ENCODE peak calls at places on chromosomes 5 and 9, in five cellular contexts. One of them, this sample, is unnamed.

GRCh38 chr5:5523066-5523505 is 100.6 kb downstream of the ICE1 start:
- DNase-seq in HepG2: peak; percentile 24
- DNase-seq in gastrocnemius medialis: no peak
- DNase-seq in transverse colon: no peak
- DNase-seq in HCT116: peak; percentile 6
- DNase-seq in this sample: no peak

GRCh38 chr5:131109540-131110255 is 55.4 kb downstream of the HINT1 start:
- DNase-seq in HepG2: peak; percentile 17
- DNase-seq in gastrocnemius medialis: no peak
- DNase-seq in transverse colon: no peak
- DNase-seq in HCT116: peak; percentile 35
- DNase-seq in this sample: no peak

GRCh38 chr5:154402611-154403010 is 43.2 kb upstream of the SAP30L start:
- DNase-seq in HepG2: no peak
- DNase-seq in gastrocnemius medialis: no peak
- DNase-seq in transverse colon: no peak
- DNase-seq in HCT116: no peak
- DNase-seq in this sample: no peak

GRCh38 chr9:26579047-26579446 is 313.6 kb downstream of the CAAP1 start:
- DNase-seq in HepG2: no peak
- DNase-seq in gastrocnemius medialis: no peak
- DNase-seq in transverse colon: no peak
- DNase-seq in HCT116: no peak
- DNase-seq in this sample: no peak

GRCh38 chr9:82467478-82467877 is 478.9 kb downstream of the SPATA31D1 start:
- DNase-seq in HepG2: no peak
- DNase-seq in gastrocnemius medialis: no peak
- DNase-seq in transverse colon: no peak
- DNase-seq in HCT116: no peak
- DNase-seq in this sample: no peak

GRCh38 chr9:129989362-129989708 is 53.7 kb downstream of the FNBP1 start:
- DNase-seq in HepG2: no peak
- DNase-seq in gastrocnemius medialis: no peak
- DNase-seq in transverse colon: no peak
- DNase-seq in HCT116: no peak
- DNase-seq in this sample: no peak

GRCh38 chr9:71758277-71758676 is 10.0 kb downstream of the CEMIP2 start:
- DNase-seq in HepG2: no peak
- DNase-seq in gastrocnemius medialis: no peak
- DNase-seq in transverse colon: no peak
- DNase-seq in HCT116: no peak
- DNase-seq in this sample: no peak

GRCh38 chr9:101121836-101122399 is 93.4 kb downstream of the PLPPR1 start:
- DNase-seq in HepG2: no peak
- DNase-seq in gastrocnemius medialis: no peak
- DNase-seq in transverse colon: no peak
- DNase-seq in HCT116: no peak
- DNase-seq in this sample: no peak

GRCh38 chr5:92758552-92758951 is 822.5 kb downstream of the NR2F1-AS1 start:
- DNase-seq in HepG2: no peak
- DNase-seq in gastrocnemius medialis: no peak
- DNase-seq in transverse colon: no peak
- DNase-seq in HCT116: no peak
- DNase-seq in this sample: no peak

GRCh38 chr9:98333703-98334582 is 78.5 kb upstream of the TBC1D2 start:
- DNase-seq in HepG2: no peak
- DNase-seq in gastrocnemius medialis: no peak
- DNase-seq in transverse colon: no peak
- DNase-seq in HCT116: peak; percentile 66
- DNase-seq in this sample: no peak

GRCh38 chr9:131478911-131479310 is 23.8 kb upstream of the POMT1 start:
- DNase-seq in HepG2: no peak
- DNase-seq in gastrocnemius medialis: no peak
- DNase-seq in transverse colon: no peak
- DNase-seq in HCT116: no peak
- DNase-seq in this sample: no peak

GRCh38 chr5:159905496-159905895 is 10.8 kb upstream of the ADRA1B start:
- DNase-seq in HepG2: no peak
- DNase-seq in gastrocnemius medialis: no peak
- DNase-seq in transverse colon: peak; percentile 60
- DNase-seq in HCT116: peak; percentile 92
- DNase-seq in this sample: no peak

GRCh38 chr9:133701981-133702797 is 36.0 kb downstream of the SARDH start:
- DNase-seq in HepG2: no peak
- DNase-seq in gastrocnemius medialis: peak; percentile 12
- DNase-seq in transverse colon: peak; percentile 32
- DNase-seq in HCT116: no peak
- DNase-seq in this sample: peak; percentile 56

GRCh38 chr9:37529111-37529510 is 43.4 kb downstream of the POLR1E start:
- DNase-seq in HepG2: no peak
- DNase-seq in gastrocnemius medialis: peak; percentile 31
- DNase-seq in transverse colon: peak; percentile 71
- DNase-seq in HCT116: no peak
- DNase-seq in this sample: no peak

GRCh38 chr5:121251954-121252353 is 599.7 kb upstream of the FTMT start:
- DNase-seq in HepG2: peak; percentile 10
- DNase-seq in gastrocnemius medialis: no peak
- DNase-seq in transverse colon: no peak
- DNase-seq in HCT116: peak; percentile 40
- DNase-seq in this sample: no peak

GRCh38 chr5:32021771-32022170 is 152.3 kb downstream of the GOLPH3 start:
- DNase-seq in HepG2: no peak
- DNase-seq in gastrocnemius medialis: no peak
- DNase-seq in transverse colon: no peak
- DNase-seq in HCT116: no peak
- DNase-seq in this sample: no peak

GRCh38 chr9:15513335-15513734 is 2.6 kb upstream of the PSIP1 start:
- DNase-seq in HepG2: peak; percentile 32
- DNase-seq in gastrocnemius medialis: no peak
- DNase-seq in transverse colon: no peak
- DNase-seq in HCT116: peak; percentile 41
- DNase-seq in this sample: no peak

GRCh38 chr5:98144710-98145109 is 628.8 kb upstream of the RGMB start:
- DNase-seq in HepG2: no peak
- DNase-seq in gastrocnemius medialis: no peak
- DNase-seq in transverse colon: no peak
- DNase-seq in HCT116: no peak
- DNase-seq in this sample: no peak

GRCh38 chr9:86968258-86968920 is 21.1 kb upstream of the GAS1 start:
- DNase-seq in HepG2: no peak
- DNase-seq in gastrocnemius medialis: no peak
- DNase-seq in transverse colon: no peak
- DNase-seq in HCT116: no peak
- DNase-seq in this sample: no peak

GRCh38 chr9:16626577-16627130 is 243.8 kb downstream of the BNC2 start:
- DNase-seq in HepG2: no peak
- DNase-seq in gastrocnemius medialis: peak; percentile 78
- DNase-seq in transverse colon: no peak
- DNase-seq in HCT116: no peak
- DNase-seq in this sample: no peak

GRCh38 chr9:108836319-108836718 is 19.5 kb downstream of the ACTL7B start:
- DNase-seq in HepG2: no peak
- DNase-seq in gastrocnemius medialis: no peak
- DNase-seq in transverse colon: no peak
- DNase-seq in HCT116: no peak
- DNase-seq in this sample: no peak

GRCh38 chr5:110058175-110058574 is 368.4 kb downstream of the MAN2A1 start:
- DNase-seq in HepG2: no peak
- DNase-seq in gastrocnemius medialis: no peak
- DNase-seq in transverse colon: no peak
- DNase-seq in HCT116: no peak
- DNase-seq in this sample: no peak

GRCh38 chr5:94086194-94086593 is 344.8 kb upstream of the POU5F2 start:
- DNase-seq in HepG2: no peak
- DNase-seq in gastrocnemius medialis: no peak
- DNase-seq in transverse colon: no peak
- DNase-seq in HCT116: no peak
- DNase-seq in this sample: no peak

GRCh38 chr5:160378325-160378724 is 7.9 kb upstream of the C1QTNF2 start:
- DNase-seq in HepG2: no peak
- DNase-seq in gastrocnemius medialis: no peak
- DNase-seq in transverse colon: no peak
- DNase-seq in HCT116: no peak
- DNase-seq in this sample: no peak

GRCh38 chr5:173923236-173924104 is 35.3 kb downstream of the CPEB4 start:
- DNase-seq in HepG2: no peak
- DNase-seq in gastrocnemius medialis: no peak
- DNase-seq in transverse colon: no peak
- DNase-seq in HCT116: no peak
- DNase-seq in this sample: no peak

GRCh38 chr5:173924899-173925298 is 36.8 kb downstream of the CPEB4 start:
- DNase-seq in HepG2: no peak
- DNase-seq in gastrocnemius medialis: no peak
- DNase-seq in transverse colon: no peak
- DNase-seq in HCT116: no peak
- DNase-seq in this sample: no peak

GRCh38 chr5:173928871-173929574 is 40.9 kb downstream of the CPEB4 start:
- DNase-seq in HepG2: no peak
- DNase-seq in gastrocnemius medialis: no peak
- DNase-seq in transverse colon: no peak
- DNase-seq in HCT116: no peak
- DNase-seq in this sample: no peak

GRCh38 chr5:173925449-173926071 is 37.4 kb downstream of the CPEB4 start:
- DNase-seq in HepG2: no peak
- DNase-seq in gastrocnemius medialis: peak; percentile 53
- DNase-seq in transverse colon: peak; percentile 55
- DNase-seq in HCT116: peak; percentile 38
- DNase-seq in this sample: no peak

DNA sequence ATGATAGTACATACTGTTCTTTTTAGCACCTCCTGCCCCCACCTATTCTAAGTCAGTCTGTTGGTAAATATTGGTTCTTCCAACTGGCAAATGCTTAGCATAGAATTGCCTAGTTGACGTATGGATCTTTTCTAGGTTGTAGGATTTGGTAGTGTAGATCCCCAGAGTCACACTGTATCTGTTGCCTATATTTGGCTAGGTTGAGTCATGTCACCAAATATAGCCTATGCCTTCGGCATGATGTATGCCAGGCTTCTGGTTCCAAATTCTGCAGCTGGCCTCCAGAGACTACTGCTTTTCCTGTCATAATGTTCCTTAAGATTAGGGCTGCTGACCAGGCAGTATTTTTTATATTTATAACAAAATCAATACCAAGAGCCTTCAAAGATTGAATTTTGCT is 38.2 kb downstream of the CPEB4 start:
- DNase-seq in HepG2: no peak
- DNase-seq in gastrocnemius medialis: peak; percentile 70
- DNase-seq in transverse colon: no peak
- DNase-seq in HCT116: no peak
- DNase-seq in this sample: no peak
- H3K27ac ChIP-seq in HepG2: no peak overlapping the region
- H3K27ac ChIP-seq in gastrocnemius medialis: peak overlapping the region; percentile 96
- H3K27ac ChIP-seq in transverse colon: peak overlapping the region; percentile 71
- H3K27ac ChIP-seq in HCT116: no peak overlapping the region
- H3K27ac ChIP-seq in this sample: no peak overlapping the region

DNA sequence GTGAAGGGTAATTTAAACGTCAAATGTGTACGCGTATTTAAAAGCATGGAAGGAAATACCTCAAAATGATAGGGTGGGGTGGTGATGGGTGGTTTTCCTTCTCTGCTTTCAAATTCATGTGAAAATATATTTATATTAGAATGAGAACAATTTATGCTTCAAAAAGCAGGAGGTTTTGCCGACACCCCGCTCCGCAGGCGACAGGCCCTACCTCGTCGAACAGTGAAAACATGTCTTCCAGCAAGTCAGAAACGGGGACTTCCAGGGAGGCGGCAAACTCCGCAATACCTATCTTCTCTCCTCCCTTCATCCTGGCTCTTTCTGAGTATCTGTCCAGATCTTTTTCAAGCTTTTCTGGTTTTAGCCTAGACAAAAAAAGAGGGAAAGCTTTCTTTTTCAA is 28.5 kb upstream of the SLC6A3 start:
- DNase-seq in HepG2: no peak
- DNase-seq in gastrocnemius medialis: no peak
- DNase-seq in transverse colon: no peak
- DNase-seq in HCT116: no peak
- DNase-seq in this sample: no peak
- H3K36me3 ChIP-seq in HepG2: peaks cover 21% of the 10 kb centered on the region
- H3K36me3 ChIP-seq in gastrocnemius medialis: no peaks in the 10 kb centered on the region
- H3K36me3 ChIP-seq in transverse colon: no peaks in the 10 kb centered on the region
- H3K36me3 ChIP-seq in HCT116: peaks cover 31% of the 10 kb centered on the region
- H3K36me3 ChIP-seq in this sample: peaks cover 40% of the 10 kb centered on the region

DNA sequence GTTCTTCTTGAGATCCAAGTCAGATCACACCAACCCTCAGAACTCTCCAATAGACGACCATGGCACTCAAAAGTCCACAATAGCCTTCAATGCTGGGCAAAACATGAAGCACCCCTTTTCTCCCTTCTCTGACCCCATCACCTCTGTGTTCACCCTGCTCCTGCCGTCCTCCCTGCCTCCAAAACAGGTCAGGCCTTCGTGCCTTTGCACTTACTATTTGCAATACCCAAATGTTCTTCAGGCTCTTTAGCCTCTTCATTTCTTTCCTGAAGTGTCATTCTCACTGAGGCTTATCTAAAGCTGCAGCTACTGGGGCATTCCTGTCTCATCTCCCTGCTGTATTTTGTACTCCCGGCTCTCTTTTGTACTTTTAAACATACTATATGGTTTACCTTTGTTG is 2.0 kb upstream of the ROPN1L start:
- DNase-seq in HepG2: no peak
- DNase-seq in gastrocnemius medialis: no peak
- DNase-seq in transverse colon: no peak
- DNase-seq in HCT116: no peak
- DNase-seq in this sample: no peak
- TF ChIP-seq POLR2A in HepG2: no peak
- TF ChIP-seq POLR2A in gastrocnemius medialis: no peak
- TF ChIP-seq POLR2A in transverse colon: no peak
- TF ChIP-seq POLR2A in HCT116: no peak
- TF ChIP-seq POLR2A in this sample: no peak

GRCh38 chr9:35158501-35159280 is 3.1 kb upstream of the UNC13B start:
- DNase-seq in HepG2: no peak
- DNase-seq in gastrocnemius medialis: no peak
- DNase-seq in transverse colon: no peak
- DNase-seq in HCT116: no peak
- DNase-seq in this sample: no peak

GRCh38 chr9:35162605-35163315 is 951 bp downstream of the UNC13B start:
- DNase-seq in HepG2: no peak
- DNase-seq in gastrocnemius medialis: no peak
- DNase-seq in transverse colon: no peak
- DNase-seq in HCT116: no peak
- DNase-seq in this sample: no peak

GRCh38 chr9:35164711-35165110 is 2.9 kb downstream of the UNC13B start:
- DNase-seq in HepG2: no peak
- DNase-seq in gastrocnemius medialis: no peak
- DNase-seq in transverse colon: no peak
- DNase-seq in HCT116: no peak
- DNase-seq in this sample: no peak

GRCh38 chr9:35161713-35162604 is at the start of gene UNC13B:
- DNase-seq in HepG2: peak; percentile 93
- DNase-seq in gastrocnemius medialis: peak; percentile 96
- DNase-seq in transverse colon: peak; percentile 97
- DNase-seq in HCT116: peak; percentile 82
- DNase-seq in this sample: peak; percentile 95

DNA sequence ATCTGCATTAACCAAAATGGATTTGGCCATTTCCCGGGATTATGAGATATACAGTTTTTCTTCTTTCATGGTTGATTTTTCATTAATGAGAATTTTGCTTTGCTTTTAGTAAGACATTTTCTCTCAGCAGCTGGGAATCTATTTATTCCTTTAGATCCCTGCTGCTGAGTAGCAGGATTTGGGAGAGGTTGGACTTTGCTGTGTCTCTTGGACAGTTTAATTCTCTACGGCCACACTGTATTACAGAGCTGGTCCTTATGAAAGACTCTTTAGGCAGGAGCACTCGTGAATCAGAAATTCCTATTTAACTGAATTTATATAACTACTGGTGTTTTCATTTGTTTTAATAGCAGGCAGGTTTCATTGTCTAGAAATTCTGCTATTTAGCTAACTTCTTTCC is 1.6 kb downstream of the UNC13B start:
- DNase-seq in HepG2: no peak
- DNase-seq in gastrocnemius medialis: no peak
- DNase-seq in transverse colon: no peak
- DNase-seq in HCT116: no peak
- DNase-seq in this sample: no peak
- H3K27ac ChIP-seq in HepG2: peak overlapping the region; percentile 13
- H3K27ac ChIP-seq in gastrocnemius medialis: peak overlapping the region; percentile 95
- H3K27ac ChIP-seq in transverse colon: peak overlapping the region; percentile 94
- H3K27ac ChIP-seq in HCT116: no peak overlapping the region
- H3K27ac ChIP-seq in this sample: no peak overlapping the region